ENCODE peak calls at places on chromosomes 2 and 18, in ten cellular contexts. One of them, this sample, is unnamed.

GRCh38 chr2:222859786-222860726 is 780 bp upstream of the ACSL3 start:
- DNase-seq in GM20000: no peak
- DNase-seq in A673: peak
- DNase-seq in sigmoid colon: peak
- DNase-seq in dorsolateral prefrontal cortex: no peak
- DNase-seq in astrocyte of the spinal cord: peak
- DNase-seq in HCT116: no peak
- DNase-seq in kidney: no peak
- DNase-seq in body of pancreas: peak
- DNase-seq in upper lobe of right lung: peak
- DNase-seq in this sample: no peak

GRCh38 chr18:77068890-77069312 is 63.7 kb downstream of the MBP start:
- DNase-seq in GM20000: no peak
- DNase-seq in A673: no peak
- DNase-seq in sigmoid colon: no peak
- DNase-seq in dorsolateral prefrontal cortex: no peak
- DNase-seq in astrocyte of the spinal cord: peak
- DNase-seq in HCT116: no peak
- DNase-seq in kidney: no peak
- DNase-seq in body of pancreas: no peak
- DNase-seq in upper lobe of right lung: no peak
- DNase-seq in this sample: no peak

GRCh38 chr2:203759692-203760365 is 53.4 kb downstream of the CD28 start:
- DNase-seq in GM20000: no peak
- DNase-seq in A673: no peak
- DNase-seq in sigmoid colon: no peak
- DNase-seq in dorsolateral prefrontal cortex: no peak
- DNase-seq in astrocyte of the spinal cord: peak
- DNase-seq in HCT116: peak
- DNase-seq in kidney: no peak
- DNase-seq in body of pancreas: no peak
- DNase-seq in upper lobe of right lung: no peak
- DNase-seq in this sample: no peak

GRCh38 chr2:6576312-6576711 is 289.4 kb downstream of the CMPK2 start:
- DNase-seq in GM20000: no peak
- DNase-seq in A673: no peak
- DNase-seq in sigmoid colon: no peak
- DNase-seq in dorsolateral prefrontal cortex: no peak
- DNase-seq in astrocyte of the spinal cord: peak
- DNase-seq in HCT116: no peak
- DNase-seq in kidney: no peak
- DNase-seq in body of pancreas: no peak
- DNase-seq in upper lobe of right lung: no peak
- DNase-seq in this sample: no peak

GRCh38 chr18:2083691-2084090 is 487.6 kb downstream of the METTL4 start:
- DNase-seq in GM20000: no peak
- DNase-seq in A673: peak
- DNase-seq in sigmoid colon: no peak
- DNase-seq in dorsolateral prefrontal cortex: no peak
- DNase-seq in astrocyte of the spinal cord: no peak
- DNase-seq in HCT116: no peak
- DNase-seq in kidney: no peak
- DNase-seq in body of pancreas: no peak
- DNase-seq in upper lobe of right lung: no peak
- DNase-seq in this sample: no peak

GRCh38 chr2:64766841-64767669 is 113.3 kb upstream of the SERTAD2 start:
- DNase-seq in GM20000: peak
- DNase-seq in A673: peak
- DNase-seq in sigmoid colon: no peak
- DNase-seq in dorsolateral prefrontal cortex: no peak
- DNase-seq in astrocyte of the spinal cord: peak
- DNase-seq in HCT116: no peak
- DNase-seq in kidney: no peak
- DNase-seq in body of pancreas: no peak
- DNase-seq in upper lobe of right lung: no peak
- DNase-seq in this sample: no peak

GRCh38 chr18:23231340-23232021 is 96.2 kb downstream of the CABLES1 start:
- DNase-seq in GM20000: peak
- DNase-seq in A673: peak
- DNase-seq in sigmoid colon: peak
- DNase-seq in dorsolateral prefrontal cortex: no peak
- DNase-seq in astrocyte of the spinal cord: peak
- DNase-seq in HCT116: no peak
- DNase-seq in kidney: peak
- DNase-seq in body of pancreas: peak
- DNase-seq in upper lobe of right lung: no peak
- DNase-seq in this sample: no peak

GRCh38 chr2:135825855-135826190 is 11.2 kb downstream of the LCT start:
- DNase-seq in GM20000: no peak
- DNase-seq in A673: no peak
- DNase-seq in sigmoid colon: no peak
- DNase-seq in dorsolateral prefrontal cortex: no peak
- DNase-seq in astrocyte of the spinal cord: no peak
- DNase-seq in HCT116: no peak
- DNase-seq in kidney: no peak
- DNase-seq in body of pancreas: no peak
- DNase-seq in upper lobe of right lung: no peak
- DNase-seq in this sample: no peak

GRCh38 chr18:57561728-57562423 is 24.6 kb downstream of the FECH start:
- DNase-seq in GM20000: peak
- DNase-seq in A673: peak
- DNase-seq in sigmoid colon: no peak
- DNase-seq in dorsolateral prefrontal cortex: peak
- DNase-seq in astrocyte of the spinal cord: peak
- DNase-seq in HCT116: peak
- DNase-seq in kidney: no peak
- DNase-seq in body of pancreas: peak
- DNase-seq in upper lobe of right lung: no peak
- DNase-seq in this sample: no peak

GRCh38 chr2:100178085-100178788 is 35.8 kb upstream of the AFF3 start:
- DNase-seq in GM20000: no peak
- DNase-seq in A673: peak
- DNase-seq in sigmoid colon: no peak
- DNase-seq in dorsolateral prefrontal cortex: no peak
- DNase-seq in astrocyte of the spinal cord: peak
- DNase-seq in HCT116: peak
- DNase-seq in kidney: no peak
- DNase-seq in body of pancreas: peak
- DNase-seq in upper lobe of right lung: no peak
- DNase-seq in this sample: no peak
- TF ChIP-seq CTCF in GM20000: no peak
- TF ChIP-seq CTCF in A673: peak
- TF ChIP-seq CTCF in sigmoid colon: no peak
- TF ChIP-seq CTCF in dorsolateral prefrontal cortex: no peak
- TF ChIP-seq CTCF in astrocyte of the spinal cord: peak
- TF ChIP-seq CTCF in HCT116: peak
- TF ChIP-seq CTCF in kidney: no peak
- TF ChIP-seq CTCF in body of pancreas: peak
- TF ChIP-seq CTCF in upper lobe of right lung: peak
- TF ChIP-seq CTCF in this sample: peak

DNA sequence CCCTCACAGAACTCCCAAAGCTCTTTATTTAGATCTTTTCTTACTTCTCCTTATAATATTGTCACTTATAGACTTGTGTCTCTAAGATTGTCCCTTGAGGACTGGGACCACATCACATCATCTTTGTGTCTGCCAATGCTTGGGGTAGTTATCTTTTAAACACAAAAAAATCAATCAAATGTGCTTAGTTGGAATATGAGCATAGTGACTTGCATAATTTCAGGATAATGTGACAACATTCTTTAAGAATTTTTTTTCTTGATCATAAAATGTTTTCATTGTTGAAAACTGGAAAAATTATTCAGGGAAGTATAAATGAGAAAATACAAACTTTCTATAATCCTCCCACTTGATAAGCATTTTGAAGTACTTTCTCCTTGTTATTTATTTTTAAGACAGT is 68.3 kb upstream of the ITGB6 start:
- DNase-seq in GM20000: no peak
- DNase-seq in A673: no peak
- DNase-seq in sigmoid colon: no peak
- DNase-seq in dorsolateral prefrontal cortex: no peak
- DNase-seq in astrocyte of the spinal cord: no peak
- DNase-seq in HCT116: no peak
- DNase-seq in kidney: no peak
- DNase-seq in body of pancreas: no peak
- DNase-seq in upper lobe of right lung: no peak
- DNase-seq in this sample: no peak
- TF ChIP-seq CTCF in GM20000: no peak
- TF ChIP-seq CTCF in A673: no peak
- TF ChIP-seq CTCF in sigmoid colon: no peak
- TF ChIP-seq CTCF in dorsolateral prefrontal cortex: no peak
- TF ChIP-seq CTCF in astrocyte of the spinal cord: no peak
- TF ChIP-seq CTCF in HCT116: no peak
- TF ChIP-seq CTCF in kidney: no peak
- TF ChIP-seq CTCF in body of pancreas: no peak
- TF ChIP-seq CTCF in upper lobe of right lung: no peak
- TF ChIP-seq CTCF in this sample: no peak

DNA sequence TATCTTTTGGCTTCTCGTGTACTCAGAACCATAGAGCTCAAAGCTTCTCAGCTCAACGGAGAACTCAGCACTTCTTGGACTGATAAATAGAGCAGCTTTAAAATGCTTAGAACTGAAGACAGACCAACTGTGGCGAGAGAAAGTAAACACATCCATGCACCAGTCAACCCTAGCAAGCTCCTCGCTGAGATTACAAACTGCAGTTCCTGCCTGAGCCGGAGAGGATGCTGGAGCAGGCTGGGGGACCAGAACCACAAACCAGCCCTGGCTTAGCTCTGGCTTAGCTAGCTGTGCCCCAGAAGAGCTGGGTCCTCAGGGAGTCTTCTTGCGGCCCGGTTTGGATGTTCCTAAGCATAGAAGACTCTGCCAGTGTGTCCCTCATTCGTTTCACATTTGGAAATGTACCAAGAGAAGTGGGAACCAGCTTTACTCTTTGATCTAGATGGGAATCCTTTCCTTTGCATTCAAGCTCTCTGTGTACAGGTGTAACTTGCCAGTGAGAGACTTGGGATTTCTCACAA is 5.6 kb downstream of the PAX8 start:
- DNase-seq in GM20000: no peak
- DNase-seq in A673: peak
- DNase-seq in sigmoid colon: no peak
- DNase-seq in dorsolateral prefrontal cortex: no peak
- DNase-seq in astrocyte of the spinal cord: peak
- DNase-seq in HCT116: no peak
- DNase-seq in kidney: no peak
- DNase-seq in body of pancreas: no peak
- DNase-seq in upper lobe of right lung: no peak
- DNase-seq in this sample: no peak
- TF ChIP-seq CTCF in GM20000: no peak
- TF ChIP-seq CTCF in A673: no peak
- TF ChIP-seq CTCF in sigmoid colon: no peak
- TF ChIP-seq CTCF in dorsolateral prefrontal cortex: no peak
- TF ChIP-seq CTCF in astrocyte of the spinal cord: peak
- TF ChIP-seq CTCF in HCT116: no peak
- TF ChIP-seq CTCF in kidney: peak
- TF ChIP-seq CTCF in body of pancreas: no peak
- TF ChIP-seq CTCF in upper lobe of right lung: peak
- TF ChIP-seq CTCF in this sample: peak

DNA sequence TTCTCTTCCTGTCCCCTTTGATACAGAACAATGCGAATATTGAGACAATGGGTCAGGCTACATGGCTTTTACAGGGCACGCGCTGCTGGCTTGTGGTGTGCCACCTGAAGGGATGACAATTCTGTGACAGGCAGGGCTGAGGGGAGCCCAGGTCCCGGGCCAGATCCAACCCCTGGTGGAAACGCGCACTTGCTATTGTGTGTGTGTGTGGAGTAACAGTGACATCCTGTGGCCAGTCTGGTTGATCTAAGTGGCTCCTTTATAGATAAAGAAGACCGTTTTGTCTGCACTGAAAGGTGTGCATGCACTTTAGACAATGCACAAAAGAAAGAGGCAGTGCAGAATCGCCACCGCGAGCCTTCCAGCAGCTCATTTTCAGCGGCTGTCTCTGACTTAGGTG is 273.6 kb downstream of the HRH4 start:
- DNase-seq in GM20000: no peak
- DNase-seq in A673: peak
- DNase-seq in sigmoid colon: no peak
- DNase-seq in dorsolateral prefrontal cortex: peak
- DNase-seq in astrocyte of the spinal cord: no peak
- DNase-seq in HCT116: no peak
- DNase-seq in kidney: no peak
- DNase-seq in body of pancreas: no peak
- DNase-seq in upper lobe of right lung: no peak
- DNase-seq in this sample: no peak
- TF ChIP-seq CTCF in GM20000: no peak
- TF ChIP-seq CTCF in A673: peak
- TF ChIP-seq CTCF in sigmoid colon: no peak
- TF ChIP-seq CTCF in dorsolateral prefrontal cortex: peak
- TF ChIP-seq CTCF in astrocyte of the spinal cord: no peak
- TF ChIP-seq CTCF in HCT116: peak
- TF ChIP-seq CTCF in kidney: peak
- TF ChIP-seq CTCF in body of pancreas: no peak
- TF ChIP-seq CTCF in upper lobe of right lung: no peak
- TF ChIP-seq CTCF in this sample: peak

This sample was measured in type B pancreatic cell.